ENCODE peak calls at places on chromosomes 12 and 14, in seven cellular contexts. One of them, this sample, is unnamed.

GRCh38 chr12:65121049-65121955 is at the start of gene WIF1:
- DNase-seq in tibial nerve: no peak
- DNase-seq in stomach: peak
- DNase-seq in OCI-LY7: no peak
- DNase-seq in adipocyte: peak
- DNase-seq in naive thymus-derived CD4-positive, alpha-beta T cell: peak
- DNase-seq in prostate gland: peak
- DNase-seq in this sample: no peak

GRCh38 chr12:45268672-45269406 is 52.9 kb downstream of the ANO6 start:
- DNase-seq in tibial nerve: peak
- DNase-seq in stomach: peak
- DNase-seq in OCI-LY7: peak
- DNase-seq in adipocyte: peak
- DNase-seq in naive thymus-derived CD4-positive, alpha-beta T cell: peak
- DNase-seq in prostate gland: peak
- DNase-seq in this sample: peak

GRCh38 chr12:78703820-78704525 is 160.6 kb upstream of the SYT1 start:
- DNase-seq in tibial nerve: no peak
- DNase-seq in stomach: no peak
- DNase-seq in OCI-LY7: no peak
- DNase-seq in adipocyte: peak
- DNase-seq in naive thymus-derived CD4-positive, alpha-beta T cell: no peak
- DNase-seq in prostate gland: no peak
- DNase-seq in this sample: no peak

GRCh38 chr14:20469890-20470858 is 968 bp downstream of the PNP start:
- DNase-seq in tibial nerve: no peak
- DNase-seq in stomach: peak
- DNase-seq in OCI-LY7: peak
- DNase-seq in adipocyte: peak
- DNase-seq in naive thymus-derived CD4-positive, alpha-beta T cell: peak
- DNase-seq in prostate gland: no peak
- DNase-seq in this sample: no peak

GRCh38 chr12:40063424-40063823 is 42.5 kb downstream of the SLC2A13 start:
- DNase-seq in tibial nerve: no peak
- DNase-seq in stomach: no peak
- DNase-seq in OCI-LY7: no peak
- DNase-seq in adipocyte: no peak
- DNase-seq in naive thymus-derived CD4-positive, alpha-beta T cell: no peak
- DNase-seq in prostate gland: no peak
- DNase-seq in this sample: no peak

GRCh38 chr12:130656411-130656810 is 59.7 kb downstream of the RIMBP2 start:
- DNase-seq in tibial nerve: no peak
- DNase-seq in stomach: no peak
- DNase-seq in OCI-LY7: no peak
- DNase-seq in adipocyte: no peak
- DNase-seq in naive thymus-derived CD4-positive, alpha-beta T cell: no peak
- DNase-seq in prostate gland: no peak
- DNase-seq in this sample: no peak

GRCh38 chr12:93426406-93426805 is 15.3 kb downstream of the UBE2N start:
- DNase-seq in tibial nerve: no peak
- DNase-seq in stomach: no peak
- DNase-seq in OCI-LY7: no peak
- DNase-seq in adipocyte: no peak
- DNase-seq in naive thymus-derived CD4-positive, alpha-beta T cell: no peak
- DNase-seq in prostate gland: no peak
- DNase-seq in this sample: no peak

GRCh38 chr12:117093918-117094630 is 5.1 kb downstream of the TESC start:
- DNase-seq in tibial nerve: no peak
- DNase-seq in stomach: no peak
- DNase-seq in OCI-LY7: no peak
- DNase-seq in adipocyte: no peak
- DNase-seq in naive thymus-derived CD4-positive, alpha-beta T cell: no peak
- DNase-seq in prostate gland: no peak
- DNase-seq in this sample: no peak

GRCh38 chr14:104637546-104638003 is 33.0 kb upstream of the TMEM179 start:
- DNase-seq in tibial nerve: no peak
- DNase-seq in stomach: no peak
- DNase-seq in OCI-LY7: no peak
- DNase-seq in adipocyte: no peak
- DNase-seq in naive thymus-derived CD4-positive, alpha-beta T cell: no peak
- DNase-seq in prostate gland: no peak
- DNase-seq in this sample: no peak

GRCh38 chr14:94897092-94897491 is 127.2 kb upstream of the GSC start:
- DNase-seq in tibial nerve: peak
- DNase-seq in stomach: no peak
- DNase-seq in OCI-LY7: no peak
- DNase-seq in adipocyte: peak
- DNase-seq in naive thymus-derived CD4-positive, alpha-beta T cell: no peak
- DNase-seq in prostate gland: no peak
- DNase-seq in this sample: no peak

GRCh38 chr14:105204206-105204930 is 23.3 kb upstream of the NUDT14 start:
- DNase-seq in tibial nerve: no peak
- DNase-seq in stomach: peak
- DNase-seq in OCI-LY7: no peak
- DNase-seq in adipocyte: no peak
- DNase-seq in naive thymus-derived CD4-positive, alpha-beta T cell: no peak
- DNase-seq in prostate gland: no peak
- DNase-seq in this sample: no peak

GRCh38 chr12:30925607-30926242 is 823 bp upstream of the TSPAN11 start:
- DNase-seq in tibial nerve: no peak
- DNase-seq in stomach: no peak
- DNase-seq in OCI-LY7: no peak
- DNase-seq in adipocyte: no peak
- DNase-seq in naive thymus-derived CD4-positive, alpha-beta T cell: no peak
- DNase-seq in prostate gland: no peak
- DNase-seq in this sample: no peak

GRCh38 chr12:117863004-117863709 is 105.6 kb downstream of the KSR2 start:
- DNase-seq in tibial nerve: no peak
- DNase-seq in stomach: no peak
- DNase-seq in OCI-LY7: no peak
- DNase-seq in adipocyte: no peak
- DNase-seq in naive thymus-derived CD4-positive, alpha-beta T cell: no peak
- DNase-seq in prostate gland: no peak
- DNase-seq in this sample: no peak

GRCh38 chr14:101719045-101719645 is 42.4 kb upstream of the PPP2R5C start:
- DNase-seq in tibial nerve: no peak
- DNase-seq in stomach: peak
- DNase-seq in OCI-LY7: no peak
- DNase-seq in adipocyte: no peak
- DNase-seq in naive thymus-derived CD4-positive, alpha-beta T cell: no peak
- DNase-seq in prostate gland: no peak
- DNase-seq in this sample: no peak

DNA sequence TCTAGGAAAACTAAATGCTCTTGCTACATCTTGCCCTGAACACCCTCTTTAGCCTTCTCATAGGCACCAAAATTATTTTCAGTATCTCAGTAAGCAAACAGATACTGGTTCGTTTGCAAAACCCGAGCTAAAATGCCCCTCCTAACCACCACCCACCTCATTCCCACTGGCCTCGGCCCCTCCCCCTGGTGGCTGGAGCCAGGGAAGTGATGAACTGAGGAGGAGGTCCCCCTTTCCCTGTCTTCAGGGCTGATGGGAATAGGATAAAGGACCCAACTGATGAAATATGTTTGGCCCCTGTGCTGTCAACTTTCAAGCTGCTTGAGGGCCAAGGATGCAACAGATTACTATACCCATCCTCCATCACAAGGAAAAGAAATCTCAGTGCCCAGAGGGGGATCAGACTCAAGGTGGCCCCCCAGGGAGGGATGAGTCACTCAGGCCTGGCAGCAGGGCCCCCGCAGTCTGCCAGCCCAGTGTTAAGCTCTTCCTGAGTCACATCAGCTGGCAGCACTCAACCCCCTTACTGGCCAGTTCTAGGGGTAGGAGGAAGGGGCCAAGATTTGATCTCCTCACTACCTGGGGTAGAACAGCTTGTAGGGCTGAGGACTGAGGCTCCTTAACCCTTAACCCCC is 1.7 kb downstream of the ANKRD52 start:
- DNase-seq in tibial nerve: no peak
- DNase-seq in stomach: no peak
- DNase-seq in OCI-LY7: no peak
- DNase-seq in adipocyte: peak
- DNase-seq in naive thymus-derived CD4-positive, alpha-beta T cell: no peak
- DNase-seq in prostate gland: no peak
- DNase-seq in this sample: no peak
- H3K4me3 ChIP-seq in tibial nerve: no peak
- H3K4me3 ChIP-seq in stomach: peak
- H3K4me3 ChIP-seq in OCI-LY7: peak
- H3K4me3 ChIP-seq in adipocyte: peak
- H3K4me3 ChIP-seq in naive thymus-derived CD4-positive, alpha-beta T cell: peak
- H3K4me3 ChIP-seq in prostate gland: no peak
- H3K4me3 ChIP-seq in this sample: no peak

DNA sequence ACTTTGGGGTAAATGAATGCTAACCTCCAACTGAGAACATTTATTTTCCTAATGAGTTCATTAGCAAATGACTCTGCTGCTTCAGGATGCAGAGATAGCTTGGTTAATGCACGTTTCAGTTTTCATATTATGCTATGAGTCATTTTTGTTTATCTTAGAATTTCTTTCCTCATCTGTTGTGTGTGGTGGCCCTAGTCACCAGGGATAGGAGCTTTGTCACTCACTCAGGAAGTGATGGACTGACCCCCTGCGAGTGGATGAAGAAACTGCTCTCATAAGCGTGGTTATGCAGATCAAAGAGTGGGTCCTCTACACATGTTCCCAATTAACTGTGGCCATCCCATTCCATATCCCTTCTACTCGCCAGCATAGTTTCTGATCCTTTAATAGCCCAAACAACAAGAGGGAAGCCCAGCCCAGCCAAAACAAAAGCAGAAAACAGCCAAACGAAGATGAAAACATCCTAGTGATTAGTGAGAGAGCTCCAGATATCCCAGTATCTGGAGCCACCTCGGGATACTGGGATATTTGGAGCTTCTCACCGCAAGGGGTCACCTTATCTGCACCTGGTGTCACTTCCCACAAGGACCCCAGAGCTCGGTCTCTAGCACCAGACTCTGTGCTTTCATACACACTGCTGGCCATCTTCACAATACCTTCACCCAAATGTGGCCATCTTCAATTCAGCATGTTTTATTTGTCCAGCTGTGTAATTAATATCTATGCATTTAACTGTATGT is 8.6 kb downstream of the TC2N start:
- DNase-seq in tibial nerve: no peak
- DNase-seq in stomach: no peak
- DNase-seq in OCI-LY7: no peak
- DNase-seq in adipocyte: peak
- DNase-seq in naive thymus-derived CD4-positive, alpha-beta T cell: no peak
- DNase-seq in prostate gland: no peak
- DNase-seq in this sample: no peak
- H3K4me3 ChIP-seq in tibial nerve: no peak
- H3K4me3 ChIP-seq in stomach: no peak
- H3K4me3 ChIP-seq in OCI-LY7: no peak
- H3K4me3 ChIP-seq in adipocyte: no peak
- H3K4me3 ChIP-seq in naive thymus-derived CD4-positive, alpha-beta T cell: no peak
- H3K4me3 ChIP-seq in prostate gland: no peak
- H3K4me3 ChIP-seq in this sample: no peak

GRCh38 chr12:51322452-51322851 is 1.5 kb downstream of the BIN2 start:
- DNase-seq in tibial nerve: no peak
- DNase-seq in stomach: no peak
- DNase-seq in OCI-LY7: no peak
- DNase-seq in adipocyte: no peak
- DNase-seq in naive thymus-derived CD4-positive, alpha-beta T cell: no peak
- DNase-seq in prostate gland: no peak
- DNase-seq in this sample: no peak
- H3K4me3 ChIP-seq in tibial nerve: no peak
- H3K4me3 ChIP-seq in stomach: peak
- H3K4me3 ChIP-seq in OCI-LY7: peak
- H3K4me3 ChIP-seq in adipocyte: no peak
- H3K4me3 ChIP-seq in naive thymus-derived CD4-positive, alpha-beta T cell: peak
- H3K4me3 ChIP-seq in prostate gland: no peak
- H3K4me3 ChIP-seq in this sample: peak

GRCh38 chr12:42236017-42236416 is 2.0 kb downstream of the YAF2 start:
- DNase-seq in tibial nerve: no peak
- DNase-seq in stomach: no peak
- DNase-seq in OCI-LY7: no peak
- DNase-seq in adipocyte: peak
- DNase-seq in naive thymus-derived CD4-positive, alpha-beta T cell: no peak
- DNase-seq in prostate gland: no peak
- DNase-seq in this sample: no peak
- H3K4me3 ChIP-seq in tibial nerve: no peak
- H3K4me3 ChIP-seq in stomach: no peak
- H3K4me3 ChIP-seq in OCI-LY7: no peak
- H3K4me3 ChIP-seq in adipocyte: peak
- H3K4me3 ChIP-seq in naive thymus-derived CD4-positive, alpha-beta T cell: no peak
- H3K4me3 ChIP-seq in prostate gland: no peak
- H3K4me3 ChIP-seq in this sample: no peak